ENCODE peak calls at places on chromosomes 11 and 22, in seven cellular contexts. J, G, W, I, O, A and Z are unnamed samples.
A peak's percentile ranks its signal among the peaks of the same experiment; 100 is the strongest.

GRCh38 chr11:8813658-8814057 is 97.3 kb upstream of the AKIP1 start:
- DNase-seq in W (peak; percentile 92), J (peak; percentile 85), O (peak; percentile 81), I (peak; percentile 80), G (peak; percentile 69), A (peak; percentile 84), Z (peak; percentile 76)

GRCh38 chr22:20814221-20814808 is 40.4 kb downstream of the SERPIND1 start:
- DNase-seq in I (no peak), O (no peak), J (no peak), A (no peak), G (no peak), W (no peak), Z (no peak)

GRCh38 chr11:70456921-70457532 is 58.7 kb downstream of the CTTN start:
- DNase-seq in I (no peak), G (no peak), W (no peak), J (peak; percentile 37), O (peak; percentile 9), A (no peak), Z (no peak)

GRCh38 chr22:37930270-37930951 is 23.0 kb downstream of the C22orf23 start:
- DNase-seq in J (peak; percentile 28), W (no peak), I (no peak), G (no peak), O (no peak), A (peak; percentile 41), Z (peak; percentile 26)

GRCh38 chr11:59857444-59858434 is 8.5 kb downstream of the TCN1 start:
- DNase-seq in J (peak; percentile 29), G (no peak), A (no peak), W (no peak), I (no peak), O (peak; percentile 75), Z (no peak)

GRCh38 chr11:44388828-44389645 is 79.1 kb upstream of the ALX4 start:
- DNase-seq in W (no peak), O (no peak), I (no peak), J (no peak), G (no peak), A (no peak), Z (no peak)

GRCh38 chr11:117232022-117232878 is at the start of the genes PCSK7 and RNF214:
- DNase-seq in I (peak; percentile 79), J (peak; percentile 60), G (peak; percentile 87), W (peak; percentile 92), A (peak; percentile 75), O (peak; percentile 79), Z (peak; percentile 78)

GRCh38 chr11:134652586-134653255 is 240.7 kb upstream of the B3GAT1 start:
- DNase-seq in A (peak; percentile 1), O (no peak), I (no peak), J (no peak), W (peak; percentile 24), G (no peak), Z (no peak)

GRCh38 chr11:87038235-87038960 is 664 bp downstream of the TMEM135 start:
- DNase-seq in I (no peak), O (peak; percentile 35), J (no peak), A (no peak), G (no peak), W (no peak), Z (no peak)

GRCh38 chr11:119892311-119892808 is 163.4 kb upstream of the NECTIN1 start:
- DNase-seq in I (no peak), J (no peak), O (no peak), G (peak; percentile 36), W (no peak), A (no peak), Z (peak; percentile 81)

GRCh38 chr11:26753738-26754504 is 32.1 kb upstream of the SLC5A12 start:
- DNase-seq in J (peak; percentile 62), G (peak; percentile 21), O (peak; percentile 35), I (peak; percentile 47), A (peak; percentile 55), W (peak; percentile 75), Z (peak; percentile 69)

GRCh38 chr11:110311783-110312578 is 15.6 kb upstream of the RDX start:
- DNase-seq in A (no peak), J (peak; percentile 67), G (no peak), I (no peak), W (no peak), O (peak; percentile 90), Z (no peak)

GRCh38 chr11:94473177-94473799 is 20.4 kb downstream of the MRE11 start:
- DNase-seq in J (no peak), O (no peak), W (no peak), I (no peak), A (no peak), G (no peak), Z (no peak)

GRCh38 chr11:71490731-71491390 is 36.2 kb upstream of the KRTAP5-7 start:
- DNase-seq in G (peak; percentile 12), I (peak; percentile 7), A (peak; percentile 14), J (no peak), O (no peak), W (peak; percentile 58), Z (no peak)

DNA sequence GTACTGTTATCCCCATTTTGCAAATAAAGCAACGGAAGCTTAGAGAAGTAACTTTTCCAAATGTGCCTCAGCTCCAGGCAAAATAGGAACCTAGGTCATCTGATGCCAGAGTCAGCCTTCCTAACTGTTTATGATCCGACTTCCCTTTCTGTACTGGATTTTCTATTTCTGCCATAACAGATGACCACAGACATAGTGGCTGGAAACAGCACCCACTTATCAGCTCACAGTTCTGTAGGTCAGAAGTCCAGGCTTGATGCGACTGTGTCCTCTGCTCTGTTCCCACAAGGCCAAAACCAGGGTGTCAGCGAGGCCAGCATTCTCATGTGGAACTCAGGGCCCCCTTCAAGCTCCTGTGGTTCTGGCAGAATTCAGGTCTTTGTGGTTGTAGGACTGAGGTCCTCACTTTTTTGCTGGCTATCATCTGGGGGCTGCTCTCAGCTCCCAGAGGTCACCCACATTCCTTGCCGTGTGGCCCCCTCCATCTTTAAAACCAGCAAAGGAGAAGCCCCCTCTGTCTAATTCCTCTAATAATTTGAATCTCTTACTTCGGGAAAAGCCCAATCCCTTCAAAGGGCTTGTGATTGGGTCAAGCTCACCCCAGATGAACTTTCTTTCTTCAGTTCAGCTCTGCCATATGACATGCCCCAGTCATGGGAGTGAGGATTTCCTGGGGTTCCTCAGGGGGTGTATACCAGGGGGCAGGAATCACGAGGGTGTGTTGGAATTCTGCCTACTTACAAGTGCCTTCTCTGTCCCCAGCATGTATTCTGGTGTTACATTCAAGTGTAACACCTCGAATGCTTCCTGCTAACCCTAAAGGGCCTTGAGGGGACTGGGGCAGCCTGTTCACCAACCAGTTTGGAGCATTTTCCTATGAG is 15.3 kb downstream of the KCNJ5 start:
- DNase-seq in W (no peak), J (no peak), I (no peak), O (no peak), A (no peak), G (no peak), Z (no peak)
- H3K4me1 ChIP-seq in W (peaks cover 16% of the 10 kb centered on the region), J (peaks cover 15% of the 10 kb centered on the region), I (no peaks in the 10 kb centered on the region), O (peaks cover 17% of the 10 kb centered on the region), A (peaks cover 30% of the 10 kb centered on the region), G (peaks cover 19% of the 10 kb centered on the region), Z (peaks cover 8% of the 10 kb centered on the region)

DNA sequence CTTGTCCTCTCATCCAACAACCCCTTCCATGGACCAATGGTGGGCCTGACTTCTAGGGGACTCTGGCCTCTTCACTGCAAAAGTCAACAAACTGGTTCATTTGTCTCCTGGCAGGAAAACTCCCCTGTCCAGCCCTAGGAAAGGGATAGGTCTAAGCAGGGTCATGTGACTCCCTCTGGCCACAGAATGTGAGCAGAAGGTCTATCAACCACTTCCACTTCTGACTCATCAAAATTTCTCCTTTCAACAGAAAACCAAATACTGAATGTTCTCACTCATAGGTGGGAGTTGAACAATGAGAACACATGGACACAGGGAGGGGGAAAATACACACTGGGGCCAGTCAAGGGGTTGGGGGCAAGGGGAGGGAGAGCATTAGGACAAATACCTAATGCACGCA is 1.3 kb upstream of the ISX start:
- DNase-seq in A (no peak), G (no peak), J (no peak), O (no peak), W (no peak), I (no peak), Z (no peak)
- TF ChIP-seq POLR2A in A (no peak), G (no peak), J (no peak), O (no peak), W (no peak), I (no peak), Z (no peak)

DNA sequence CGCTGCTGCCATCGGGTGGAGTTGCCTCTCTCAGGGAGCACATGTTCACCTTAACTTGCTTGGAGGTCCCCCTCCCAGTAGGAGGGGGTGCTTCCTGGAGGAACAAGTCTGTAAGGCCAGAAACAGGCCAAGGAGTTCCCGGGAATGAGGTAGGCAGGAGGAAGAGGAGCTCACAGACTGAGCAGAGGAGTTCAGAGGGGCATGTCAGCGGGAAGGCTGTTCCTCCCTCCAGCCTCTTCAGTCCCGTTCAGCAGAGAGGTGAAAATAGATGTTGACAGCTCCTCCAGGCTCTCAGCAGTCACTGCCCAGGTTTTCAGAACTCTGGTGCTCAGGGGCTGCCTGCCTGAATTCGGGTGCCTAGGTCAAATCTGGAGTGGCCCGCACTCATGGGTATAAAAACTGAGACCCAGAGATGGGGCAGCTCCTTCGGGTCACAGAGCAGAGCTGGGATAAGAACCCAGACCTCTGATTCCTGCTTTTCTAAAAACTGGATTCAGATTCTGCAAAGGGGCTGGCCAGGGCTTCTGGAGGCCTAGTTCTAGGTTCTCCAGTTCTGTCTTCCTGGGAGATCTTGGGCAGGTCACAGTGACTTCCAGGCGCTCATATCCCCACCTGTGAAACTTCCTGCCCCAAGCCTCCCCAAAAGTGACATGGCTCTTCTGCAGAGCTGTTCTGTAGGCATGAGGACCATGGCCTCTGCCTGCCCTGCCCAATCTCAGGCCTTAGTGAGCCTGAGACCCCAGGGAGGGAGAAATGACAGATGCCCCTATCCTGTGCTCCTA is 18.3 kb downstream of the ATG16L2 start:
- DNase-seq in O (no peak), W (no peak), J (no peak), G (peak; percentile 22), I (no peak), A (no peak), Z (no peak)
- H3K4me3 ChIP-seq in O (no peak overlapping the region), W (no peak overlapping the region), J (no peak overlapping the region), G (no peak overlapping the region), I (no peak overlapping the region), A (no peak overlapping the region), Z (no peak overlapping the region)

DNA sequence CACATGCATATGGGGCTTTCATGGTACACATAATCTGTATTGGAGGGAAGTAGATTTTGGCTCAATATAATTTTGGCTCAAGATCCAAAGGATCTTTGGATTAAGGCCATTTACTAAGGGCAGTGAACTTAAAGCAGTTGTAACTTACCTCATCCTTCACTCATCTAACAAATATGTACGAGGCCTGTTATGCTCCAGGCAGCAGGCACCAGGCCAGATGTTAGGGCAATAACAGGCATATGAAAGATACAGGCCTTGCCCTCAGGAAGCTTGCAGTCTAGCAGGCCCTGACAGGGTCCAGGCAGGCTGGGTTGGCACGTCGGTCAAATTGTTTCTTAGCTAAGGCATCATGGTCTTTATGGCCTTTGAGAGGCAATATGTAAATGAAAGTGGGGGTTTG is 44.6 kb downstream of the LIF start:
- DNase-seq in I (no peak), W (no peak), O (no peak), J (no peak), G (no peak), A (no peak), Z (no peak)
- H3K4me1 ChIP-seq in I (peaks cover 16% of the 10 kb centered on the region), W (peaks cover 20% of the 10 kb centered on the region), O (peaks cover 15% of the 10 kb centered on the region), J (peaks cover 63% of the 10 kb centered on the region), G (no peaks in the 10 kb centered on the region), A (no peaks in the 10 kb centered on the region), Z (peaks cover 20% of the 10 kb centered on the region)

GRCh38 chr11:68609761-68610160 is 74.6 kb upstream of the GAL start:
- DNase-seq in G (no peak), O (no peak), A (no peak), J (no peak), W (no peak), I (no peak), Z (no peak)
- TF ChIP-seq POLR2A in G (no peak), O (no peak), A (no peak), J (no peak), W (no peak), I (no peak), Z (no peak)